ENCODE peak calls at places on chromosomes 6 and 20, in seven cellular contexts. X is hepatocyte; U is prostate gland; J is left ventricle myocardium superior; I is activated CD4-positive, alpha-beta T cell treated with anti-CD3 and anti-CD28 coated beads for 24 hours; Y is central memory CD8-positive, alpha-beta T cell; V is hippocampal formation. R is an unnamed sample.
A peak's percentile ranks its signal among the peaks of the same experiment; 100 is the strongest.

GRCh38 chr20:41064377-41064776 is 35.8 kb downstream of the TOP1 start:
- DNase-seq in I (no peak), U (no peak), V (no peak), Y (no peak), X (no peak), J (no peak), R (no peak)

GRCh38 chr20:63972312-63973159 is 2.8 kb upstream of the ZNF512B start:
- DNase-seq in U (no peak), J (no peak), X (no peak), Y (no peak), I (no peak), V (no peak), R (no peak)

GRCh38 chr6:80547827-80548226 is 441.4 kb downstream of the BCKDHB start:
- DNase-seq in J (no peak), V (no peak), I (no peak), U (no peak), Y (no peak), X (no peak), R (no peak)

GRCh38 chr6:6942826-6943225 is 164.9 kb upstream of the RREB1 start:
- DNase-seq in U (no peak), V (peak; percentile 11), I (no peak), Y (no peak), J (peak; percentile 80), X (no peak), R (no peak)

GRCh38 chr6:104003803-104004516 is 855.8 kb downstream of the HACE1 start:
- DNase-seq in V (no peak), J (no peak), I (no peak), Y (no peak), U (no peak), X (no peak), R (peak; percentile 4)

GRCh38 chr20:23116301-23117089 is 30.4 kb upstream of the CD93 start:
- DNase-seq in J (no peak), Y (no peak), V (no peak), X (peak; percentile 57), U (no peak), I (no peak), R (no peak)

GRCh38 chr6:154591220-154591619 is 80.7 kb upstream of the CNKSR3 start:
- DNase-seq in X (no peak), U (no peak), I (no peak), Y (no peak), V (no peak), J (no peak), R (no peak)

GRCh38 chr6:167058261-167058660 is 59.1 kb downstream of the CEP43 start:
- DNase-seq in V (no peak), X (no peak), U (no peak), I (no peak), Y (no peak), J (no peak), R (no peak)

GRCh38 chr20:62159835-62160234 is 16.3 kb downstream of the SS18L1 start:
- DNase-seq in U (no peak), Y (no peak), J (no peak), X (no peak), I (peak; percentile 44), V (no peak), R (no peak)

GRCh38 chr20:39290575-39290974 is 328.4 kb downstream of the DHX35 start:
- DNase-seq in U (no peak), V (no peak), I (no peak), X (no peak), J (no peak), Y (no peak), R (no peak)

GRCh38 chr6:3696525-3696924 is 55.0 kb downstream of the PXDC1 start:
- DNase-seq in J (no peak), I (no peak), Y (no peak), V (no peak), X (no peak), U (no peak), R (no peak)

GRCh38 chr20:8464368-8464767 is 332.3 kb downstream of the PLCB1 start:
- DNase-seq in X (no peak), J (no peak), Y (no peak), I (no peak), U (no peak), V (no peak), R (no peak)

GRCh38 chr6:13614126-13614925 is 809 bp upstream of the NOL7 start:
- DNase-seq in U (peak; percentile 41), I (no peak), X (peak; percentile 69), J (peak; percentile 64), V (peak; percentile 48), Y (no peak), R (peak; percentile 47)

GRCh38 chr6:157668034-157668401 is 155.0 kb upstream of the SNX9 start:
- DNase-seq in I (no peak), Y (no peak), X (no peak), J (no peak), U (no peak), V (no peak), R (no peak)

GRCh38 chr6:79630883-79631799 is at the start of gene SH3BGRL2:
- DNase-seq in Y (no peak), V (peak; percentile 62), J (peak; percentile 79), X (peak; percentile 87), U (peak; percentile 71), I (no peak), R (peak; percentile 71)

GRCh38 chr20:57762531-57763234 is 52.9 kb upstream of the PMEPA1 start:
- DNase-seq in I (no peak), V (no peak), U (no peak), Y (no peak), X (no peak), J (no peak), R (no peak)

GRCh38 chr6:169097336-169098052 is 156.2 kb downstream of the THBS2 start:
- DNase-seq in I (no peak), V (no peak), Y (no peak), J (no peak), X (peak; percentile 12), U (no peak), R (peak; percentile 63)

GRCh38 chr6:34888874-34889555 is at the start of gene ANKS1A:
- DNase-seq in V (peak; percentile 81), X (peak; percentile 94), Y (peak; percentile 88), I (peak; percentile 82), J (peak; percentile 91), U (peak; percentile 92), R (peak; percentile 50)

GRCh38 chr20:1437222-1437904 is 29.3 kb downstream of the NSFL1C start:
- DNase-seq in J (peak; percentile 74), U (peak; percentile 44), I (peak; percentile 62), X (peak; percentile 81), Y (peak; percentile 65), V (peak; percentile 66), R (peak; percentile 61)

GRCh38 chr20:11387189-11387754 is 530.4 kb upstream of the BTBD3 start:
- DNase-seq in U (no peak), Y (no peak), I (no peak), X (no peak), V (no peak), J (no peak), R (no peak)

GRCh38 chr6:84156306-84156705 is 71.1 kb downstream of the CEP162 start:
- DNase-seq in J (no peak), V (no peak), I (no peak), Y (no peak), X (no peak), U (no peak), R (no peak)

GRCh38 chr6:2857580-2858337 is 16.1 kb upstream of the SERPINB1 start:
- DNase-seq in I (no peak), U (no peak), Y (peak; percentile 24), J (peak; percentile 69), X (peak; percentile 58), V (no peak), R (no peak)

GRCh38 chr6:163651910-163652309 is 237.4 kb downstream of the QKI start:
- DNase-seq in U (no peak), J (no peak), V (no peak), I (no peak), X (peak; percentile 59), Y (no peak), R (no peak)

GRCh38 chr6:100573169-100573568 is 108.4 kb upstream of the SIM1 start:
- DNase-seq in U (no peak), V (no peak), Y (no peak), X (no peak), I (no peak), J (no peak), R (peak; percentile 39)

GRCh38 chr20:58228484-58229197 is at the start of gene ANKRD60:
- DNase-seq in U (no peak), Y (peak; percentile 24), J (peak; percentile 41), X (peak; percentile 55), V (no peak), I (no peak), R (no peak)

GRCh38 chr6:29797120-29797519 is 30.5 kb upstream of the HLA-G start:
- DNase-seq in U (no peak), V (no peak), J (no peak), X (peak; percentile 19), I (no peak), Y (no peak), R (no peak)

GRCh38 chr6:18101873-18102272 is 20.6 kb downstream of the NHLRC1 start:
- DNase-seq in Y (no peak), V (no peak), U (no peak), X (no peak), I (no peak), J (no peak), R (no peak)

GRCh38 chr6:30244560-30244959 is 31.4 kb upstream of the TRIM26 start:
- DNase-seq in X (no peak), Y (no peak), U (no peak), I (no peak), V (no peak), J (no peak), R (no peak)

GRCh38 chr6:112501705-112502104 is 154.6 kb downstream of the RFPL4B start:
- DNase-seq in U (no peak), I (no peak), J (peak; percentile 28), X (peak; percentile 84), V (peak; percentile 35), Y (no peak), R (no peak)

GRCh38 chr20:46255440-46256104 is 52.7 kb downstream of the CDH22 start:
- DNase-seq in Y (no peak), U (peak; percentile 79), X (peak; percentile 75), J (peak; percentile 89), I (no peak), V (no peak), R (peak; percentile 68)

GRCh38 chr6:118565317-118565960 is 17.3 kb downstream of the PLN start:
- DNase-seq in J (no peak), X (peak; percentile 51), I (no peak), V (no peak), U (no peak), Y (no peak), R (peak; percentile 56)

GRCh38 chr6:34531580-34532201 is 24.4 kb downstream of the SPDEF start:
- DNase-seq in U (no peak), V (no peak), J (peak; percentile 52), I (no peak), X (no peak), Y (no peak), R (no peak)

GRCh38 chr6:117573006-117573680 is 29.2 kb downstream of the GOPC start:
- DNase-seq in I (no peak), V (no peak), U (no peak), Y (no peak), X (no peak), J (no peak), R (no peak)

GRCh38 chr20:2293486-2293885 is 2.3 kb upstream of the TGM3 start:
- DNase-seq in V (no peak), Y (no peak), X (no peak), I (no peak), J (no peak), U (no peak), R (no peak)

GRCh38 chr6:131731224-131731623 is 20.4 kb upstream of the CTAGE9 start:
- DNase-seq in U (no peak), V (no peak), I (no peak), Y (no peak), J (no peak), X (no peak), R (no peak)

R was measured in ACHN.